ENCODE peak calls at places on chromosomes 13 and 19, in four cellular contexts. D is T-helper 2 cell, H is fibroblast of mammary gland, G is K562. P is an unnamed sample.

GRCh38 chr19:13040232-13040915 is 45.1 kb downstream of the NFIX start:
- DNase-seq in D (no peak), H (no peak), G (no peak), P (no peak)

GRCh38 chr19:54063350-54064078 is at the start of gene VSTM1:
- DNase-seq in D (no peak), H (no peak), G (no peak), P (no peak)

GRCh38 chr19:46787331-46788100 is 878 bp downstream of the SLC1A5 start:
- DNase-seq in D (no peak), H (peak; percentile 68), G (peak; percentile 67), P (no peak)

GRCh38 chr13:45007225-45007624 is 17.9 kb downstream of the GPALPP1 start:
- DNase-seq in D (no peak), H (no peak), G (no peak), P (no peak)

GRCh38 chr13:50850445-50850844 is 7.0 kb upstream of the DLEU7 start:
- DNase-seq in D (no peak), H (no peak), G (no peak), P (no peak)

GRCh38 chr13:62684359-62684758 is 1268.7 kb upstream of the PCDH20 start:
- DNase-seq in D (no peak), H (no peak), G (no peak), P (no peak)

GRCh38 chr19:33413868-33414666 is 40.6 kb downstream of the CEBPG start:
- DNase-seq in D (no peak), H (no peak), G (no peak), P (no peak)

GRCh38 chr19:54209058-54209747 is 8.5 kb downstream of the RPS9 start:
- DNase-seq in D (no peak), H (no peak), G (peak; percentile 44), P (peak; percentile 52)

GRCh38 chr13:51906581-51906980 is 44.8 kb downstream of the CCDC70 start:
- DNase-seq in D (no peak), H (no peak), G (no peak), P (no peak)

GRCh38 chr19:16117594-16118033 is 5.9 kb downstream of the RAB8A start:
- DNase-seq in D (no peak), H (no peak), G (no peak), P (no peak)

GRCh38 chr13:106690779-106691178 is 122.8 kb upstream of the ARGLU1 start:
- DNase-seq in D (no peak), H (no peak), G (no peak), P (no peak)

GRCh38 chr13:99150575-99151370 is 49.9 kb upstream of the UBAC2 start:
- DNase-seq in D (no peak), H (peak; percentile 45), G (no peak), P (no peak)

GRCh38 chr19:16034180-16034579 is 42.1 kb upstream of the TPM4 start:
- DNase-seq in D (no peak), H (no peak), G (no peak), P (no peak)

GRCh38 chr19:7211191-7211988 is 82.8 kb downstream of the INSR start:
- DNase-seq in D (no peak), H (no peak), G (no peak), P (no peak)

GRCh38 chr19:2977001-2977685 is at the start of gene TLE6:
- DNase-seq in D (peak; percentile 89), H (peak; percentile 89), G (peak; percentile 98), P (peak; percentile 91)

GRCh38 chr13:100434010-100434763 is 154.4 kb downstream of the GGACT start:
- DNase-seq in D (no peak), H (peak; percentile 60), G (no peak), P (no peak)

GRCh38 chr19:5826531-5827341 is 12.8 kb downstream of the FUT6 start:
- DNase-seq in D (no peak), H (peak; percentile 26), G (peak; percentile 33), P (no peak)

GRCh38 chr19:7829162-7829520 is 877 bp upstream of the EVI5L start:
- DNase-seq in D (no peak), H (no peak), G (no peak), P (no peak)

GRCh38 chr19:44764975-44765948 is 12.4 kb upstream of the CBLC start:
- DNase-seq in D (no peak), H (peak; percentile 43), G (no peak), P (no peak)

GRCh38 chr13:106110241-106110855 is 425.1 kb downstream of the EFNB2 start:
- DNase-seq in D (no peak), H (no peak), G (no peak), P (no peak)

GRCh38 chr19:40717880-40718773 is 1.2 kb downstream of the ITPKC start:
- DNase-seq in D (no peak), H (peak; percentile 59), G (peak; percentile 38), P (no peak)

GRCh38 chr13:91383836-91384235 is 14.6 kb upstream of the GPC5 start:
- DNase-seq in D (no peak), H (no peak), G (no peak), P (no peak)

GRCh38 chr13:79723462-79724116 is 242.6 kb downstream of the NDFIP2 start:
- DNase-seq in D (no peak), H (no peak), G (no peak), P (no peak)

GRCh38 chr19:3188627-3189596 is 3.2 kb downstream of the NCLN start:
- DNase-seq in D (no peak), H (no peak), G (no peak), P (no peak)

P was measured in midbrain.